ENCODE peak calls at places on chromosomes 7 and 10, in six cellular contexts. O is heart left ventricle, N is heart right ventricle, B is adipocyte, X is bronchial epithelial cell, V is lower leg skin. Z is an unnamed sample.
A peak's percentile ranks its signal among the peaks of the same experiment; 100 is the strongest.

GRCh38 chr10:122490268-122490667 is 28.9 kb downstream of the HTRA1 start:
- DNase-seq in O (no peak), N (no peak), B (peak; percentile 53), X (peak; percentile 70), V (no peak), Z (peak; percentile 37)

GRCh38 chr7:131735151-131735550 is 178.7 kb upstream of the PODXL start:
- DNase-seq in O (no peak), N (no peak), B (no peak), X (no peak), V (no peak), Z (peak; percentile 2)

GRCh38 chr10:8726666-8727065 is 672.2 kb downstream of the GATA3 start:
- DNase-seq in O (no peak), N (no peak), B (no peak), X (no peak), V (no peak), Z (no peak)

GRCh38 chr10:113103131-113103830 is 153.2 kb downstream of the TCF7L2 start:
- DNase-seq in O (no peak), N (no peak), B (peak; percentile 62), X (no peak), V (no peak), Z (no peak)

GRCh38 chr7:149194799-149195179 is 557 bp upstream of the ZNF282 start:
- DNase-seq in O (no peak), N (no peak), B (no peak), X (peak; percentile 46), V (no peak), Z (no peak)

GRCh38 chr10:30241422-30242110 is 107.5 kb downstream of the MTPAP start:
- DNase-seq in O (no peak), N (no peak), B (no peak), X (no peak), V (no peak), Z (no peak)

GRCh38 chr7:123366991-123367390 is 167.2 kb upstream of the SLC13A1 start:
- DNase-seq in O (no peak), N (no peak), B (no peak), X (no peak), V (no peak), Z (no peak)

GRCh38 chr10:4141471-4141870 is 356.5 kb upstream of the KLF6 start:
- DNase-seq in O (no peak), N (no peak), B (peak; percentile 22), X (peak; percentile 20), V (no peak), Z (peak; percentile 40)

GRCh38 chr7:138285129-138285528 is 174.9 kb upstream of the TRIM24 start:
- DNase-seq in O (no peak), N (no peak), B (no peak), X (no peak), V (no peak), Z (no peak)

GRCh38 chr10:42691361-42692120 is 53.2 kb upstream of the ZNF33B start:
- DNase-seq in O (no peak), N (no peak), B (no peak), X (no peak), V (no peak), Z (no peak)

GRCh38 chr10:85213493-85213892 is 885.1 kb downstream of the CCSER2 start:
- DNase-seq in O (no peak), N (no peak), B (no peak), X (no peak), V (no peak), Z (no peak)

GRCh38 chr10:110783509-110784103 is 88.1 kb upstream of the PDCD4 start:
- DNase-seq in O (no peak), N (no peak), B (peak; percentile 45), X (no peak), V (no peak), Z (peak; percentile 23)

GRCh38 chr10:80755893-80756292 is 218.2 kb downstream of the SH2D4B start:
- DNase-seq in O (no peak), N (no peak), B (no peak), X (no peak), V (no peak), Z (no peak)

GRCh38 chr7:3065724-3066143 is 22.1 kb upstream of the CARD11 start:
- DNase-seq in O (no peak), N (no peak), B (no peak), X (peak; percentile 8), V (no peak), Z (peak; percentile 11)

GRCh38 chr10:132577350-132578005 is 39.9 kb downstream of the INPP5A start:
- DNase-seq in O (no peak), N (no peak), B (no peak), X (no peak), V (no peak), Z (no peak)

GRCh38 chr10:14564268-14564744 is 210.4 kb downstream of the FAM107B start:
- DNase-seq in O (no peak), N (no peak), B (no peak), X (peak; percentile 49), V (no peak), Z (no peak)

GRCh38 chr7:17298840-17299476 is 506 bp downstream of the AHR start:
- DNase-seq in O (peak; percentile 52), N (peak; percentile 45), B (peak; percentile 68), X (no peak), V (peak; percentile 51), Z (no peak)

GRCh38 chr7:157377436-157378124 is 40.8 kb downstream of the DNAJB6 start:
- DNase-seq in O (no peak), N (no peak), B (no peak), X (no peak), V (no peak), Z (no peak)

GRCh38 chr10:32938554-32939061 is 19.4 kb downstream of the ITGB1 start:
- DNase-seq in O (peak; percentile 48), N (peak; percentile 44), B (peak; percentile 56), X (no peak), V (no peak), Z (no peak)

GRCh38 chr7:10998984-10999757 is 25.5 kb downstream of the PHF14 start:
- DNase-seq in O (no peak), N (no peak), B (no peak), X (no peak), V (no peak), Z (no peak)

GRCh38 chr10:128463991-128464755 is 337.9 kb upstream of the MKI67 start:
- DNase-seq in O (no peak), N (peak; percentile 73), B (peak; percentile 9), X (peak; percentile 1), V (peak; percentile 65), Z (peak; percentile 14)

GRCh38 chr7:56062382-56062781 is 1.7 kb upstream of the SUMF2 start:
- DNase-seq in O (no peak), N (no peak), B (peak; percentile 58), X (peak; percentile 55), V (no peak), Z (peak; percentile 83)

GRCh38 chr7:56063882-56064625 is at the start of gene SUMF2:
- DNase-seq in O (peak; percentile 94), N (peak; percentile 93), B (peak; percentile 97), X (peak; percentile 74), V (peak; percentile 84), Z (peak; percentile 87)

DNA sequence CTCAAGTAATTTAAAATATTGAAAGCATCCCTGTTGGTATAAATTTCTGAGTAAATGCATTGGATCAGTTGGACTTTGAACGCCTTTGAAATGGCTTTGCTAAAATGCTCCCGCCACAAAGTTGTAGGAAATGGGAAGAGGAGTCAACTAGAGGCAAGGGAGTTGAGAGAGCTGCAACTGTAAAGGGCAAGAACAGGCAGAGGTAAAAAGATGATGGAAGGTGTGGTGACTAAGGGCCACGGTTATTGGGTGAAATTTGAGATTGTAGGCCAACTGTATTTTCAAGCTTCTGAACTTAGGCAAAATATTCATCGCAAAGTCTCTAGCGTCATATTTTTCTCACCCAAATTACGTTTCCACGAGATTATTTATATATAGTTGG is 595 bp upstream of the SUMF2 start:
- DNase-seq in O (no peak), N (no peak), B (no peak), X (no peak), V (no peak), Z (no peak)
- H3K4me3 ChIP-seq in O (peak overlapping the region; percentile 94), N (peak overlapping the region; percentile 84), B (peak overlapping the region; percentile 98), X (no peak overlapping the region), V (no peak overlapping the region), Z (no peak overlapping the region)

DNA sequence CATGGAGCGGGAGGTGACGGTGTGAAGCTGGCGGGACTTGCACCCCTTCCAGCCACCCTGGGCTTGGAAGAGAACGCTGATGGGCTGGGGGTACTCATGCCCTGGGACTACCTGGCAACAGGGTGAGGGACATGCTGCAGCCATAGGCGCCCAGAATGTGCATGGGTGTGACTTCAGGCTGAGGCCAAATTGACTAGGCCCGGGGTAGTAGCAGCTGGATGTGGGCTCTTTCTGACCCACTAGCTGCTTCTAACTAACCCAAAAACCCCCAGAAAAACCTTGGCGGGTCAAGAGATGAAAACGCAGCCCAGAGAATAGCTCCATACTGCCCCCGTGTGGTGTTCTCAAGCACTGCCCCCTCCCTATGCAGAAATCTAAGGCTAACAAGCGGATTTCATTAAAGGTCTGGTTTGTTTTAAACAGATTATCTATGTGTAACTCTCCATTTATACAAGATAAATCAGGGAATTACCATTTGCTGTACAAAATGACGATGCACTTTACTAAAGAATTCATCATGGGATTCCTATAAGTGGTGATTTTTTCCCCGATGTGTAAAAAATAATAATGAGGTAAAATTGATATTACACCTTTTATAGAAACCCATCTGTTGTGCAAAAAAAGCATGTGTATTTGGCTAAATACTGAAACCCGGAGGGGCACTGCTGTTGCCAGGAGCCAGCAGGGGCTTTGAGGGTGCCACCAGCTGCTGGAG is 4.2 kb downstream of the SMARCD3 start:
- DNase-seq in O (no peak), N (no peak), B (peak; percentile 83), X (peak; percentile 33), V (no peak), Z (peak; percentile 72)
- H3K4me3 ChIP-seq in O (no peak overlapping the region), N (peak overlapping the region; percentile 38), B (no peak overlapping the region), X (no peak overlapping the region), V (no peak overlapping the region), Z (no peak overlapping the region)

GRCh38 chr10:72295330-72295910 is 21.7 kb downstream of the DDIT4 start:
- DNase-seq in O (no peak), N (no peak), B (no peak), X (no peak), V (no peak), Z (no peak)

GRCh38 chr10:72297281-72297967 is 23.7 kb downstream of the DDIT4 start:
- DNase-seq in O (peak; percentile 91), N (peak; percentile 88), B (peak; percentile 74), X (peak; percentile 77), V (peak; percentile 85), Z (peak; percentile 97)

GRCh38 chr10:72298774-72299519 is 25.2 kb downstream of the DDIT4 start:
- DNase-seq in O (no peak), N (no peak), B (no peak), X (no peak), V (no peak), Z (no peak)

GRCh38 chr10:72303424-72304128 is 29.9 kb downstream of the DDIT4 start:
- DNase-seq in O (no peak), N (no peak), B (no peak), X (no peak), V (no peak), Z (no peak)

GRCh38 chr10:72297968-72298773 is 24.4 kb downstream of the DDIT4 start:
- DNase-seq in O (peak; percentile 99), N (peak; percentile 98), B (peak; percentile 99), X (peak; percentile 86), V (peak; percentile 96), Z (peak; percentile 98)
- H3K4me3 ChIP-seq in O (peak overlapping the region; percentile 68), N (peak overlapping the region; percentile 78), B (peak overlapping the region; percentile 82), X (peak overlapping the region; percentile 43), V (peak overlapping the region; percentile 52), Z (peak overlapping the region; percentile 67)

DNA sequence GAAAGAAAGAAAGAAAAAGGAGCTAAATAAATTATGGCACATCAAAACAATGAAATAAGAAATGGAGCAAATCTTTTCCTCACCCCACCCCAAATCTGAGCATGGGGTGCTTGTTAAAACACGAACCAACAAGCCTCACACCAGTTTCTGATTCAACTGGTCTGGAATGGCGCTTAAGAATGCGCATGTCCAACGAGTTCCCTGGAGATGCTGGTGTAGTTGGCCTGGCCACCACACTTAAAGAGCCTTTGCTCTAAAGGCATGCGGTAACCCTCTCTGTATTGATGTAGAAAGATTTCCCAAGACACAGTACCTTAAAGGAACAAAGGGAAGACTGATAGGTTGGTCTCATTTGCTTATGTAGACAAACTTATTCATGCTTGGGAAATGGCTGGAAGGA is 49.1 kb upstream of the STEAP1B start:
- DNase-seq in O (no peak), N (no peak), B (no peak), X (peak; percentile 54), V (no peak), Z (no peak)
- H3K4me3 ChIP-seq in O (no peak overlapping the region), N (no peak overlapping the region), B (no peak overlapping the region), X (no peak overlapping the region), V (no peak overlapping the region), Z (no peak overlapping the region)